ENCODE peak calls at places on chromosomes 7 and 10, in ten cellular contexts. R, H, S, E, T, C, A, K, V and I are unnamed samples.

GRCh38 chr10:100038561-100039071 is 28.9 kb upstream of the DNMBP start:
- DNase-seq in K (no peak), R (no peak), V (no peak), S (peak), E (no peak), T (no peak), H (no peak), A (no peak), C (no peak), I (no peak)

GRCh38 chr10:68717435-68717834 is 3.6 kb upstream of the CCAR1 start:
- DNase-seq in H (no peak), C (no peak), E (no peak), K (no peak), S (no peak), R (no peak), V (no peak), T (no peak), A (no peak), I (no peak)

GRCh38 chr10:122864901-122865300 is 14.5 kb downstream of the FAM24B start:
- DNase-seq in E (peak), V (no peak), R (no peak), A (no peak), C (no peak), S (no peak), K (no peak), T (no peak), H (no peak), I (no peak)

GRCh38 chr10:91163269-91163708 is 57.2 kb upstream of the PCGF5 start:
- DNase-seq in T (peak), H (no peak), K (no peak), V (peak), E (no peak), S (peak), R (peak), A (peak), C (peak), I (peak)

GRCh38 chr7:13979671-13980438 is 9.6 kb downstream of the ETV1 start:
- DNase-seq in C (no peak), S (no peak), H (no peak), R (no peak), V (no peak), K (no peak), E (no peak), T (no peak), A (peak), I (no peak)

GRCh38 chr7:99944508-99945070 is 15.2 kb upstream of the GJC3 start:
- DNase-seq in S (no peak), T (no peak), R (no peak), C (no peak), E (no peak), A (no peak), V (no peak), H (no peak), K (no peak), I (no peak)

GRCh38 chr7:105862770-105863169 is 13.6 kb downstream of the ATXN7L1 start:
- DNase-seq in S (no peak), T (no peak), V (no peak), C (no peak), H (no peak), R (no peak), K (no peak), E (no peak), A (no peak), I (no peak)

GRCh38 chr7:38105874-38106483 is 72.1 kb upstream of the STARD3NL start:
- DNase-seq in V (peak), C (peak), H (peak), T (no peak), A (peak), K (peak), S (peak), R (no peak), E (no peak), I (no peak)

GRCh38 chr10:119701861-119702260 is 24.0 kb upstream of the INPP5F start:
- DNase-seq in K (no peak), T (no peak), E (no peak), C (peak), S (peak), A (peak), R (no peak), V (no peak), H (no peak), I (no peak)